ENCODE peak calls at places on chromosome 16, in nine cellular contexts. T, A, F, N, U, X, H, Z and O are unnamed samples.

GRCh38 chr16:66207864-66208226 is 158.6 kb upstream of the CDH5 start:
- DNase-seq in T (no peak), A (no peak), F (no peak), N (no peak), U (no peak), X (no peak), H (no peak), Z (no peak), O (no peak)

GRCh38 chr16:83441523-83441922 is 366.3 kb upstream of the HSBP1 start:
- DNase-seq in T (no peak), A (no peak), F (peak), N (no peak), U (no peak), X (no peak), H (no peak), Z (no peak), O (no peak)

GRCh38 chr16:72060405-72060804 is 2.6 kb upstream of the HPR start:
- DNase-seq in T (no peak), A (no peak), F (no peak), N (no peak), U (no peak), X (no peak), H (no peak), Z (no peak), O (no peak)

GRCh38 chr16:57475711-57476339 is 10.5 kb downstream of the DOK4 start:
- DNase-seq in T (no peak), A (no peak), F (peak), N (no peak), U (peak), X (no peak), H (no peak), Z (no peak), O (peak)

GRCh38 chr16:54715011-54715410 is 215.7 kb upstream of the IRX5 start:
- DNase-seq in T (no peak), A (no peak), F (no peak), N (no peak), U (no peak), X (no peak), H (no peak), Z (no peak), O (no peak)

GRCh38 chr16:73049051-73049910 is 1.4 kb upstream of the ZFHX3 start:
- DNase-seq in T (no peak), A (no peak), F (no peak), N (no peak), U (no peak), X (no peak), H (no peak), Z (no peak), O (no peak)

GRCh38 chr16:66128363-66128725 is 238.1 kb upstream of the CDH5 start:
- DNase-seq in T (no peak), A (no peak), F (peak), N (no peak), U (no peak), X (no peak), H (no peak), Z (no peak), O (no peak)

GRCh38 chr16:87203060-87203656 is 114.0 kb downstream of the C16orf95 start:
- DNase-seq in T (peak), A (peak), F (peak), N (peak), U (peak), X (peak), H (no peak), Z (peak), O (peak)

GRCh38 chr16:84090212-84090611 is 26.5 kb downstream of the MBTPS1 start:
- DNase-seq in T (no peak), A (no peak), F (no peak), N (no peak), U (no peak), X (no peak), H (no peak), Z (no peak), O (no peak)

GRCh38 chr16:53465606-53466290 is 31.5 kb downstream of the RBL2 start:
- DNase-seq in T (no peak), A (no peak), F (peak), N (peak), U (peak), X (no peak), H (no peak), Z (no peak), O (no peak)

GRCh38 chr16:85246973-85247372 is 134.7 kb upstream of the CIBAR2 start:
- DNase-seq in T (no peak), A (no peak), F (no peak), N (no peak), U (no peak), X (no peak), H (no peak), Z (no peak), O (no peak)

GRCh38 chr16:56847173-56847948 is 17.6 kb upstream of the SLC12A3 start:
- DNase-seq in T (no peak), A (no peak), F (no peak), N (no peak), U (no peak), X (no peak), H (no peak), Z (no peak), O (no peak)

GRCh38 chr16:28291651-28292626 is at the start of gene SBK1:
- DNase-seq in T (peak), A (peak), F (peak), N (no peak), U (peak), X (peak), H (no peak), Z (peak), O (peak)

DNA sequence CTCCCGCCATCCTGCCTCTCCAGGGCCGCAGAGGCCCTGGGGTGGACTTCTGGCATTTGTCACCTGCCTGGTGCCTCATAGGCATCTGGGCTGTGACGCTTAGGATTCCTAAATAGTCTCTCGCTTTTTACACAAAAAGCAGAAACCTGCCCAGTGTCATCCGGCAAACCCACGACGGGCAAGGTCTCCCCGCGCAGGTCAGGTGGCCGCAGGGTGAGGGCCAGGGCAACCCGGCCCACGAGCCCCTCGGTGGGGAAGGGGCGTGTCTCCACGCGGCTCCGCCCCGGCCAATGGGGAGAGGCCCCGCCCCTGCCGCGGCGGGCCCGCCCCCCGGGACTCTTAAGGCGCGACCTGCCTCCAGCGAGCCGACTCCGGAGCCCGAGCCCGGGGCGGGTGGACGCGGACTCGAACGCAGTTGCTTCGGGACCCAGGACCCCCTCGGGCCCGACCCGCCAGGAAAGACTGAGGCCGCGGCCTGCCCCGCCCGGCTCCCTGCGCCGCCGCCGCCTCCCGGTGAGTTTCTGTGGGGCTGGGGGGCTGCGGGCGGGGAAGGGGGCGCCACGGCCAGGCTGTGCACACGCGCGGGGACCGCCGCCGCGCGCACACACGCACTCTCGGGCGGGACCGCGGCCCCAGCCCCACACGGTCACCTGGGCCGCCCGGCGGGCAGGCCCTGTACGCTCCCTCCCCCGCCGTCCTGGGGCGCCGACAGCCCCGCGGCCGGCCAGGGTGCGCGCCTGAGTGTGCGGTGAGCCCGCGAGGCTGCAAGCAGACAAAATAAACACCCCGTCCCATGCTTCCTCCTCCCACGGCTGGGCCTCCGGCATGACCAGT is at the start of gene VASN:
- DNase-seq in T (peak), A (peak), F (peak), N (no peak), U (peak), X (peak), H (no peak), Z (peak), O (peak)
- H3K4me3 ChIP-seq in T (peak), A (peak), F (peak), N (peak), U (peak), X (peak), H (peak), Z (peak), O (peak)

GRCh38 chr16:1296688-1297412 is 12.6 kb upstream of the UBE2I start:
- DNase-seq in T (no peak), A (no peak), F (peak), N (no peak), U (peak), X (no peak), H (peak), Z (no peak), O (no peak)
- H3K4me3 ChIP-seq in T (peak), A (peak), F (no peak), N (no peak), U (no peak), X (no peak), H (no peak), Z (no peak), O (no peak)

DNA sequence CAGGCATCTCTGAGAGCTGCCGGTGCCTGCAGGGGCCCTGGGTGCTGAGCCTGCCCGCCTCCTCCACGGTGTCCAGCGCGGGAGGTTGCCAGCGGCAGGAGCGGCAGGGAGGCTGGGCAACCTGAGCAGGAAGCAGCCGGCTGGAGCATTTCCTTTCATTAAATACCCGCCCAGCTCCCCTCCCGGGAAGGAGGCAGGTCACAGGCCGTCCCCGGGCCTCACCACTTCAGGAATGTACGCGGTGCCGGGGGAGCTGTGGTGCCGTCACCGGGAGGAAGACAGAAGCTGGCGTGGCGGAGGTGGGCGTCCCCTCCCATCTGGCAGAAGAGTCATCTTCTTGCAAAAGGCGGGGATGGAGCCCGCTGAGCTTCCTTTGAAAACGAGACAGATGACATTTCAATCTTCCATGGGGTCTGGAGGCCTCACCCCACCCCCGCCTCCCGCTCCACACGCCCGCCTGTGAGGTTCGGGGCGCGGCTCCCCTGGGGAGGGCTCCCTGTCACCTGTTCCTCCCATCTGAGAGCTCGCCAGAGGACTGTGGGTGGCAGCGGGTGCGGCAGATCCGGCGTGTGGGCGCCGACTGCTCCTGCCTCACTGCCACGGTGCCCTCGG is 16.0 kb downstream of the SOX8 start:
- DNase-seq in T (no peak), A (peak), F (peak), N (no peak), U (peak), X (no peak), H (peak), Z (no peak), O (no peak)
- H3K4me3 ChIP-seq in T (peak), A (peak), F (no peak), N (no peak), U (no peak), X (peak), H (no peak), Z (peak), O (no peak)

GRCh38 chr16:67245189-67245585 is 2.1 kb downstream of the FHOD1 start:
- DNase-seq in T (peak), A (no peak), F (no peak), N (no peak), U (no peak), X (no peak), H (no peak), Z (no peak), O (no peak)
- H3K4me3 ChIP-seq in T (peak), A (peak), F (no peak), N (peak), U (peak), X (no peak), H (peak), Z (peak), O (peak)

GRCh38 chr16:11187522-11187921 is 68.5 kb downstream of the SOCS1 start:
- DNase-seq in T (no peak), A (no peak), F (no peak), N (no peak), U (no peak), X (no peak), H (no peak), Z (no peak), O (no peak)

GRCh38 chr16:11191665-11192064 is 64.3 kb downstream of the SOCS1 start:
- DNase-seq in T (no peak), A (no peak), F (no peak), N (no peak), U (no peak), X (no peak), H (no peak), Z (no peak), O (no peak)

GRCh38 chr16:11193494-11193893 is 62.5 kb downstream of the SOCS1 start:
- DNase-seq in T (no peak), A (no peak), F (no peak), N (no peak), U (no peak), X (no peak), H (no peak), Z (no peak), O (no peak)

GRCh38 chr16:11188801-11189740 is 66.9 kb downstream of the SOCS1 start:
- DNase-seq in T (no peak), A (no peak), F (no peak), N (no peak), U (no peak), X (no peak), H (no peak), Z (no peak), O (no peak)

DNA sequence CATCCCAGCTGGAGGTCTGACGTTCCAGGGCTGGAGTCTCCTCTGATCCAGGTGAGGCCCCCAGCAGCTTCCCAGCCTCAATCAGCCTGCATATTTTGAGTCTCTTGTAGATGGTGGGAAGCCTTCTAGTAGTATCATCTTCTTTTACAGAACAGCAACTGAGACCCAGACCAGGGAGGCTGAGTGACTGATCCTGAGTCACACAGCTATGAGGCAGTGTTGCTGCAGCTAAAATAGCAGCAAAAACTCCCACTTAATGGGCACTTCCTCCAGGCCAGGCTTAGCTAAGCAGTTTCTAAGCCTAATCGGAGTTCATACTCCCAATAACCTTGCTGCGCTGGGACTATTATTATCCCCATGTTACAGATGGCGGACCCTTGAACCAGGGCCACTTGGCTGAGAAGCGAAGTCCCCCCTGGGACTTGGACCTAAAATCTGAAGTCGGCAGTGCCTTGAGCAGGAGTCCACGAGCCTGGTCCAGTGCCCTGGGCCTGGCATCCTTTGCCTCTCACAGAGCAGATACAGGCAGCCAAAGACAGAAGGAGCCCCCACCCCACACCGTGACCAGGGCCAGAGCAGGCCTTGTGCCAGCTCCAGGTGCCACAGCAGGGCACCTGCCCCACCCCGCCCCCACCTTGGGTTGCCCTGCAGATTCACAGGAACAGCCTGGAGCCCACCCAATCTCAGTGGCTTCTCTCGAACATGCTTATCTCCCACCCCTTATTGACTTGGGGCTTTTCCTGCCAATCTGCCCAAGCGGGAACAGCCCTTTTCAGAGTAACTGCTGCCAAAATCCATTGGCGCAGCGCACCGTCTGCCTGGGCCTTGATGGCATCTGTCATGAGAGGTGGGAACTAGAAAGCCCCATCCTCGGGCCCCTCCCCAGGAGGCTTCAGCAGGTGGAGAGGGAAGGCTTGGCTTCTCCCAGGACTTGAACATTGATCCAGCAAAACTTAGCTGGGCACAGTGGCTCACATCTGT is 65.1 kb downstream of the SOCS1 start:
- DNase-seq in T (no peak), A (no peak), F (peak), N (no peak), U (no peak), X (no peak), H (no peak), Z (no peak), O (no peak)
- H3K4me3 ChIP-seq in T (no peak), A (no peak), F (no peak), N (no peak), U (no peak), X (no peak), H (no peak), Z (no peak), O (no peak)

GRCh38 chr16:15900901-15901465 is 12.6 kb upstream of the CEP20 start:
- DNase-seq in T (no peak), A (no peak), F (no peak), N (no peak), U (no peak), X (no peak), H (no peak), Z (no peak), O (no peak)
- H3K4me3 ChIP-seq in T (no peak), A (no peak), F (no peak), N (no peak), U (no peak), X (no peak), H (no peak), Z (no peak), O (no peak)